ENCODE peak calls at places on chromosome 1, in five cellular contexts. One of them, this sample, is unnamed.

GRCh38 chr1:165397945-165398344 is 41.4 kb upstream of the LMX1A start:
- DNase-seq in cardiac septum: no peak
- DNase-seq in AML-193: no peak
- DNase-seq in NCI-H82: no peak
- DNase-seq in activated naive CD4-positive, alpha-beta T cell treated with Interleukin-2 at 50 U/mL for 16 hours: no peak
- DNase-seq in this sample: peak; percentile 84

GRCh38 chr1:231421616-231421970 is 494 bp downstream of the EGLN1 start:
- DNase-seq in cardiac septum: no peak
- DNase-seq in AML-193: no peak
- DNase-seq in NCI-H82: peak; percentile 76
- DNase-seq in activated naive CD4-positive, alpha-beta T cell treated with Interleukin-2 at 50 U/mL for 16 hours: peak; percentile 49
- DNase-seq in this sample: peak; percentile 86

GRCh38 chr1:192877283-192877886 is 68.5 kb downstream of the RGS2 start:
- DNase-seq in cardiac septum: no peak
- DNase-seq in AML-193: no peak
- DNase-seq in NCI-H82: no peak
- DNase-seq in activated naive CD4-positive, alpha-beta T cell treated with Interleukin-2 at 50 U/mL for 16 hours: no peak
- DNase-seq in this sample: no peak

GRCh38 chr1:245648749-245649517 is 494.1 kb downstream of the KIF26B start:
- DNase-seq in cardiac septum: no peak
- DNase-seq in AML-193: no peak
- DNase-seq in NCI-H82: no peak
- DNase-seq in activated naive CD4-positive, alpha-beta T cell treated with Interleukin-2 at 50 U/mL for 16 hours: no peak
- DNase-seq in this sample: no peak

GRCh38 chr1:20574686-20575543 is 14.0 kb upstream of the CDA start:
- DNase-seq in cardiac septum: peak; percentile 94
- DNase-seq in AML-193: peak; percentile 77
- DNase-seq in NCI-H82: peak; percentile 91
- DNase-seq in activated naive CD4-positive, alpha-beta T cell treated with Interleukin-2 at 50 U/mL for 16 hours: peak; percentile 43
- DNase-seq in this sample: peak; percentile 95

GRCh38 chr1:24199291-24199900 is 12.3 kb upstream of the IFNLR1 start:
- DNase-seq in cardiac septum: no peak
- DNase-seq in AML-193: peak; percentile 44
- DNase-seq in NCI-H82: peak; percentile 90
- DNase-seq in activated naive CD4-positive, alpha-beta T cell treated with Interleukin-2 at 50 U/mL for 16 hours: peak; percentile 78
- DNase-seq in this sample: no peak

GRCh38 chr1:50420689-50421365 is 2.4 kb downstream of the DMRTA2 start:
- DNase-seq in cardiac septum: no peak
- DNase-seq in AML-193: no peak
- DNase-seq in NCI-H82: peak; percentile 20
- DNase-seq in activated naive CD4-positive, alpha-beta T cell treated with Interleukin-2 at 50 U/mL for 16 hours: no peak
- DNase-seq in this sample: no peak

GRCh38 chr1:42679364-42679983 is 2.7 kb upstream of the YBX1 start:
- DNase-seq in cardiac septum: no peak
- DNase-seq in AML-193: no peak
- DNase-seq in NCI-H82: peak; percentile 26
- DNase-seq in activated naive CD4-positive, alpha-beta T cell treated with Interleukin-2 at 50 U/mL for 16 hours: no peak
- DNase-seq in this sample: no peak

GRCh38 chr1:53614231-53615021 is 124.5 kb downstream of the GLIS1 start:
- DNase-seq in cardiac septum: no peak
- DNase-seq in AML-193: no peak
- DNase-seq in NCI-H82: no peak
- DNase-seq in activated naive CD4-positive, alpha-beta T cell treated with Interleukin-2 at 50 U/mL for 16 hours: no peak
- DNase-seq in this sample: peak; percentile 70

GRCh38 chr1:118116401-118116800 is 68.6 kb downstream of the SPAG17 start:
- DNase-seq in cardiac septum: no peak
- DNase-seq in AML-193: no peak
- DNase-seq in NCI-H82: no peak
- DNase-seq in activated naive CD4-positive, alpha-beta T cell treated with Interleukin-2 at 50 U/mL for 16 hours: no peak
- DNase-seq in this sample: no peak

GRCh38 chr1:20447794-20448193 is 38.2 kb downstream of the CAMK2N1 start:
- DNase-seq in cardiac septum: peak; percentile 15
- DNase-seq in AML-193: no peak
- DNase-seq in NCI-H82: no peak
- DNase-seq in activated naive CD4-positive, alpha-beta T cell treated with Interleukin-2 at 50 U/mL for 16 hours: no peak
- DNase-seq in this sample: no peak

GRCh38 chr1:12546771-12547585 is 71.0 kb downstream of the DHRS3 start:
- DNase-seq in cardiac septum: peak; percentile 78
- DNase-seq in AML-193: no peak
- DNase-seq in NCI-H82: no peak
- DNase-seq in activated naive CD4-positive, alpha-beta T cell treated with Interleukin-2 at 50 U/mL for 16 hours: no peak
- DNase-seq in this sample: peak; percentile 94

GRCh38 chr1:58721247-58721820 is 21.5 kb upstream of the MYSM1 start:
- DNase-seq in cardiac septum: no peak
- DNase-seq in AML-193: no peak
- DNase-seq in NCI-H82: no peak
- DNase-seq in activated naive CD4-positive, alpha-beta T cell treated with Interleukin-2 at 50 U/mL for 16 hours: no peak
- DNase-seq in this sample: no peak

GRCh38 chr1:51877434-51878306 is 857 bp downstream of the NRDC start:
- DNase-seq in cardiac septum: no peak
- DNase-seq in AML-193: no peak
- DNase-seq in NCI-H82: peak; percentile 66
- DNase-seq in activated naive CD4-positive, alpha-beta T cell treated with Interleukin-2 at 50 U/mL for 16 hours: peak; percentile 17
- DNase-seq in this sample: no peak